ENCODE peak calls at places on chromosomes 2 and 18, in six cellular contexts. O is AG09319; L is activated T-cell treated with anti-CD3 and anti-CD28 coated beads, Interleukin-2, amount 50 U/mL, for 72 hours; Y is T1000; D is stimulated activated CD4-positive, alpha-beta T cell treated with anti-CD3 and anti-CD28 coated beads, Interleukin-15, amount 100 ng/mL, for 24 hours; F is spleen. I is an unnamed sample.
A peak's percentile ranks its signal among the peaks of the same experiment; 100 is the strongest.

GRCh38 chr18:21194871-21195771 is 46.9 kb upstream of the GREB1L start:
- DNase-seq in O (peak; percentile 15), L (no peak), Y (no peak), D (no peak), F (no peak), I (no peak)

GRCh38 chr18:43396266-43396665 is 119.0 kb upstream of the SYT4 start:
- DNase-seq in O (no peak), L (no peak), Y (no peak), D (no peak), F (no peak), I (no peak)

GRCh38 chr18:36349552-36349951 is 52.0 kb downstream of the FHOD3 start:
- DNase-seq in O (no peak), L (no peak), Y (no peak), D (no peak), F (no peak), I (no peak)

GRCh38 chr18:59419386-59419785 is 60.3 kb upstream of the LMAN1 start:
- DNase-seq in O (peak; percentile 79), L (no peak), Y (no peak), D (no peak), F (no peak), I (no peak)

GRCh38 chr2:159960413-159960812 is 102.0 kb downstream of the PLA2R1 start:
- DNase-seq in O (no peak), L (no peak), Y (no peak), D (peak; percentile 9), F (no peak), I (no peak)

GRCh38 chr2:24919100-24919976 is 699 bp downstream of the ADCY3 start:
- DNase-seq in O (no peak), L (peak; percentile 75), Y (no peak), D (peak; percentile 80), F (peak; percentile 76), I (no peak)

GRCh38 chr18:11146238-11146946 is 3.0 kb downstream of the PIEZO2 start:
- DNase-seq in O (no peak), L (no peak), Y (no peak), D (no peak), F (no peak), I (no peak)

GRCh38 chr2:14633031-14633430 is 514 bp downstream of the LRATD1 start:
- DNase-seq in O (no peak), L (no peak), Y (no peak), D (peak; percentile 1), F (no peak), I (no peak)

GRCh38 chr18:47883771-47884413 is 46.6 kb downstream of the SMAD2 start:
- DNase-seq in O (no peak), L (peak; percentile 21), Y (no peak), D (peak; percentile 49), F (no peak), I (no peak)

I was measured in chondrocyte.